ENCODE peak calls at places on chromosomes 11 and 22, in five cellular contexts. O, T, N, E and L are unnamed samples.

GRCh38 chr22:21635771-21636510 is 3.4 kb downstream of the CCDC116 start:
- DNase-seq in E (no peak), O (no peak), N (no peak), T (no peak), L (no peak)

GRCh38 chr11:83336993-83337392 is 50.8 kb upstream of the CCDC90B start:
- DNase-seq in N (no peak), T (no peak), E (no peak), O (no peak), L (no peak)

GRCh38 chr22:31228425-31228824 is 16.3 kb downstream of the LIMK2 start:
- DNase-seq in T (no peak), O (no peak), N (no peak), E (no peak), L (no peak)

GRCh38 chr11:112662554-112662953 is 298.7 kb upstream of the NCAM1 start:
- DNase-seq in O (no peak), E (no peak), N (no peak), T (no peak), L (no peak)

GRCh38 chr11:61616443-61616842 is 35.6 kb upstream of the SYT7 start:
- DNase-seq in N (peak), T (no peak), O (no peak), E (no peak), L (no peak)

GRCh38 chr11:94149435-94149834 is 20.8 kb downstream of the PANX1 start:
- DNase-seq in T (no peak), E (no peak), O (no peak), N (peak), L (no peak)

GRCh38 chr22:41478891-41479521 is 10.1 kb downstream of the ACO2 start:
- DNase-seq in N (peak), T (no peak), E (peak), O (no peak), L (no peak)

GRCh38 chr22:19821523-19822300 is 33.0 kb downstream of the GNB1L start:
- DNase-seq in T (peak), O (no peak), E (no peak), N (no peak), L (peak)

GRCh38 chr22:27867114-27867957 is 51.7 kb downstream of the PITPNB start:
- DNase-seq in E (peak), O (no peak), T (no peak), N (no peak), L (no peak)

GRCh38 chr22:23398701-23399366 is 181.3 kb downstream of the IGLL1 start:
- DNase-seq in T (no peak), E (no peak), O (no peak), N (no peak), L (no peak)

GRCh38 chr22:23399367-23400285 is 180.5 kb downstream of the IGLL1 start:
- DNase-seq in O (no peak), T (no peak), N (no peak), E (no peak), L (no peak)

GRCh38 chr22:23401111-23401909 is 178.8 kb downstream of the IGLL1 start:
- DNase-seq in T (no peak), N (peak), E (peak), O (no peak), L (no peak)

GRCh38 chr22:23401910-23402274 is 178.2 kb downstream of the IGLL1 start:
- DNase-seq in O (no peak), T (no peak), E (no peak), N (no peak), L (no peak)

GRCh38 chr22:23400286-23400981 is 179.7 kb downstream of the IGLL1 start:
- DNase-seq in E (no peak), T (no peak), N (no peak), O (no peak), L (no peak)
- H2BK120ac ChIP-seq in E (no peak), T (no peak), N (no peak), O (no peak), L (no peak)

GRCh38 chr11:3797329-3798090 is at the start of gene NUP98:
- DNase-seq in E (peak), O (peak), N (peak), T (peak), L (peak)
- H3K14ac ChIP-seq in E (peak), O (peak), N (peak), T (peak), L (no peak)

GRCh38 chr11:36095716-36096115 is 151.9 kb downstream of the LDLRAD3 start:
- DNase-seq in E (peak), O (no peak), N (no peak), T (no peak), L (no peak)

GRCh38 chr11:36090351-36091245 is 146.7 kb downstream of the LDLRAD3 start:
- DNase-seq in T (peak), E (no peak), N (no peak), O (no peak), L (no peak)

GRCh38 chr11:36092314-36093030 is 148.6 kb downstream of the LDLRAD3 start:
- DNase-seq in O (no peak), T (peak), N (peak), E (no peak), L (no peak)

GRCh38 chr11:36091256-36091811 is 147.5 kb downstream of the LDLRAD3 start:
- DNase-seq in T (no peak), O (no peak), N (peak), E (peak), L (no peak)

GRCh38 chr11:36093548-36093947 is 149.7 kb downstream of the LDLRAD3 start:
- DNase-seq in E (no peak), T (no peak), N (no peak), O (no peak), L (no peak)
- H2BK120ac ChIP-seq in E (no peak), T (no peak), N (no peak), O (no peak), L (peak)

DNA sequence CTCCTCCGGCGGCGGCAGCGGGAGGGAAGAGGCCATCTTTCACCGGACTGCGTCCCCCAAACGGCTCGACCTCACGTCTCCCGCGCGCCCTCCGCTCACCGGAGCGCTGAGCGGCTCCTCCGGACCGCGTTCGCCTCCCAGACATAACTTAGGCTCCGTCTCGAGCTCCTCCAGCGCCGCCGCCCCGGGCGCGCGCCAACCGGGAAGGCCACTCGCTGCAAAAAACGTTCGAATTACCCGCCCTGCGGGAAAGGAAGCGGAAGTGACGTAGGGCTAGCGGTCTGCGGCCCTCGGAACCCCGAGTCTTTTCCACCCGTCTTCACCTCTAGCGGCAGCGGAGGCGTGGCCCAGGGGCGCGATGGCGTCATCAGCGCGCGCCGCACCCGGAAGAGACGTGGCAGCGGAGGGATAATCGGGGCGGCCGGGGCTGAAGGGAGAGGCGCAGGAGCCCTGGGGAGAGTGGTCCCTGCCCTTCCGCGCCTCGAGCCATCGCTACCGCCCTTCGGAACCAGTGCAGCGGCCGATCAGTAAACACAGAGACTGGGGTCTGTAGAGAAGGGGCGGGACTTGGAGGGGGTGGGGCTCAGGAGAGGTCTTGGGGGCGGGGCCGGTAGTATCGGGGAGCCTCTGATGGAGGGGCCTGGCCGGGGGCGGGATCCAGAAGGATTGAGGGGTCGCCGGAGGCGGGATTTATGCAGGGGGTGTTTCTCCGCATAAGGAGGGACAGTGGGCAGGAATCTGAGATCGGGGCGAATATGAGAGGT is at the start of the genes CDCA5 and ZFPL1:
- DNase-seq in E (peak), T (peak), O (peak), N (peak), L (peak)
- H3K14ac ChIP-seq in E (no peak), T (peak), O (peak), N (peak), L (no peak)

GRCh38 chr11:41498726-41499125 is 39.3 kb upstream of the LRRC4C start:
- DNase-seq in N (no peak), O (no peak), T (no peak), E (no peak), L (no peak)

GRCh38 chr11:41497974-41498373 is 38.5 kb upstream of the LRRC4C start:
- DNase-seq in O (peak), T (peak), N (no peak), E (no peak), L (peak)

GRCh38 chr11:41494716-41495115 is 35.3 kb upstream of the LRRC4C start:
- DNase-seq in O (no peak), E (no peak), N (no peak), T (no peak), L (no peak)

DNA sequence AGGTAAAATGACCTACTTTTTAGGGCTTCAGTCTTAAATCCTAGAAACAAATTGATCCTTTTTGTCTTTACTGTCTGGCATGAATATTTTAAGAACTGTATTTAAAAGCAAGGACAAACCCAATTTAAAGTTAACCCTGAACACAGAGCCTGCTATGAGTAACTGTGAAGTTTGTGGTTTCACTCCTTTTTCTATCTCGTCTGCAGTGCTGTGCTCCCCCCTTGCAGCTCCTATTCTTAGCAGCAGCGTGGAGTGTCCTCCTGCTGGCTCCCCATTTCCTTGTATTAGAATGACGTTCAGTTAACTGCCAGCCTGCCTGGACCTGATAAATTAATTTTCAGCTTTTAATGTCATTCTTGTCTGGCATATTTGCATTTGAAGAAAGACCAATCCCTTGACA is 40.0 kb upstream of the LRRC4C start:
- DNase-seq in N (no peak), E (no peak), T (no peak), O (no peak), L (no peak)
- H2BK120ac ChIP-seq in N (no peak), E (no peak), T (no peak), O (no peak), L (no peak)

DNA sequence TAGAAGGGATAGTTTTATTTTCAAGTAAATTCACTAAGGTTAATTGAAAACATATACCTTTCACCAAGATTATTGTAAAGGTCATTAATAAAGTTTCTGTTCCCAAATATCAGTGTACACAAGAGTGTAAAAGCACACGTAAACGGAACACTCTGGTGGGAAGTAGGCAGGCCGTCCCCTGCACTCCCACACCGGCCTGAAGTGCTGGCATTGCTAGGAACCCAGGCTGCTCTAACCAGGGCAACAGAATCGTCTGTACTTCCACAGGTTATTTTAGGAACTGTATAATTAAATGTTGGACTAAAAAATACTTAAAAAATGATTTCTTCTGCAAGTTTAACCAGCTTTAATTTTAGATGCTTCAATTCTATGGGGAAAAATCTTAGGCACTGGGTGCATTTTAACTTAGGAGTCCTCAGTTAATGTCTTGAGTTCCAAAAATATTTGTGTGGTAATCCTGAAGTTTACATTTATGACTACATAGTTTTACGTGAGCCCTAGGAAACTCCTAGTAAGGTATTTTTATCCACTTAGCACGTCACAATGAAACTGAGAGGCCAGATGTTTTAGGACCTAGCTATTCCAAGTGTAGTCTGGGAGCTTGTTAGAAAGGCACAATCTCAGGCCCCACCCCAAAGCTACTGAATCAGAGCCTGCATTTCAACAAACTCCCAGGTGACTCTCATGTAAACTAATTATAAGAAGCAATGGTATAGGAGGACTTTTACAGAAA is 31.2 kb downstream of the KMT5B start:
- DNase-seq in T (no peak), N (peak), E (peak), O (no peak), L (no peak)
- H3K14ac ChIP-seq in T (no peak), N (no peak), E (no peak), O (no peak), L (no peak)

GRCh38 chr22:32990187-32990586 is 68.0 kb downstream of the SYN3 start:
- DNase-seq in E (no peak), O (no peak), N (no peak), T (no peak), L (no peak)

GRCh38 chr22:32987081-32987631 is 71.0 kb downstream of the SYN3 start:
- DNase-seq in E (no peak), O (peak), T (peak), N (no peak), L (peak)

GRCh38 chr22:32991353-32992115 is 66.6 kb downstream of the SYN3 start:
- DNase-seq in E (no peak), N (no peak), O (no peak), T (no peak), L (no peak)

GRCh38 chr22:32985899-32986772 is 72.0 kb downstream of the SYN3 start:
- DNase-seq in O (peak), E (peak), T (peak), N (peak), L (peak)

GRCh38 chr22:32986773-32987050 is 71.5 kb downstream of the SYN3 start:
- DNase-seq in N (no peak), O (no peak), T (no peak), E (no peak), L (no peak)
- H2BK120ac ChIP-seq in N (no peak), O (no peak), T (no peak), E (no peak), L (no peak)

GRCh38 chr11:114180301-114181055 is 115.7 kb upstream of the NNMT start:
- DNase-seq in T (peak), O (no peak), E (peak), N (no peak), L (no peak)

GRCh38 chr11:114181752-114182151 is 114.4 kb upstream of the NNMT start:
- DNase-seq in O (no peak), E (no peak), T (no peak), N (no peak), L (no peak)

GRCh38 chr11:114183041-114183511 is 113.1 kb upstream of the NNMT start:
- DNase-seq in O (no peak), N (no peak), E (peak), T (no peak), L (no peak)

GRCh38 chr11:114181195-114181594 is 115.0 kb upstream of the NNMT start:
- DNase-seq in O (no peak), N (no peak), E (no peak), T (no peak), L (no peak)

GRCh38 chr11:114182471-114182968 is 113.7 kb upstream of the NNMT start:
- DNase-seq in T (no peak), N (no peak), O (no peak), E (peak), L (no peak)
- H3K14ac ChIP-seq in T (no peak), N (no peak), O (no peak), E (no peak), L (no peak)

GRCh38 chr11:119172513-119172912 is 4.0 kb downstream of the NLRX1 start:
- DNase-seq in O (no peak), N (no peak), E (no peak), T (no peak), L (no peak)

GRCh38 chr11:119179342-119179741 is 5.9 kb upstream of the NHERF4 start:
- DNase-seq in N (no peak), E (no peak), T (no peak), O (no peak), L (no peak)

GRCh38 chr11:119178166-119178680 is 7.1 kb upstream of the NHERF4 start:
- DNase-seq in E (no peak), N (no peak), O (no peak), T (no peak), L (no peak)

GRCh38 chr11:119173453-119173852 is 4.9 kb downstream of the NLRX1 start:
- DNase-seq in O (no peak), T (no peak), E (no peak), N (no peak), L (no peak)

DNA sequence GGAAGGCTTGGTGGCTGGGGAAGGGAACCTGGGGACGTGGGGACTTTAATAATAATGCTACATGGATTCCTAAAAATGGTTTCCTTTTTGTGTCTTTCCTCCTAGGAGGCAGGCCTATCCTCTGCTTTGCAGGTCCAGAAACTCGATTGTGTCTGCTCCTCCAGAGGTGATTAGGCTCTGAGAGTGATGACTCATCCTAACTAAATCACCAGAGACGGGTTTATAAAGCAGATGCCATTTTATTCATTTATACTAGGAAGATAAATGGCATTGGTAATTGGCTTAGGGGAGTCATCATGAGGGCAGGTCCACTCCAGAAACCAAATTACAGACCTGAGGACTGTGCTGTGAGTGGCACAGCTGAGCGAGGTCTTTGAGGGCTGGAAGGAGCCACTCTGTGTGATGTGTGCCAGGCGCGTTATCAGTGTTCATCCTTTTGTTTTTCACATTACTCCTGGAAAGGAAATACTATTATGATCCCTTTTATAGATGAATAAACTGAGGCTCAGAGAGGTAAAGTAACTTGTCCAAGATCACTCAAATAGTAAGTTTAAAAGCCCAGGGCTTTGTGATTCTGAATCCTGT is 7.1 kb downstream of the NLRX1 start:
- DNase-seq in O (no peak), T (no peak), N (peak), E (peak), L (no peak)
- H2BK120ac ChIP-seq in O (no peak), T (no peak), N (peak), E (no peak), L (no peak)